ENCODE peak calls at places on chromosomes 12 and 14, in seven cellular contexts. S is BJ, A is body of pancreas, L is bronchial epithelial cell, E is OCI-LY7, N is fibroblast of mammary gland, H is BE2C. U is an unnamed sample.

GRCh38 chr14:81268016-81268416 is 47.3 kb upstream of the GTF2A1 start:
- DNase-seq in A (no peak), L (peak), S (no peak), H (no peak), E (peak), N (peak), U (peak)

GRCh38 chr12:67968316-67968715 is 20.9 kb upstream of the IFNG-AS1 start:
- DNase-seq in E (no peak), N (no peak), L (peak), S (no peak), A (no peak), H (no peak), U (peak)

GRCh38 chr14:24108336-24108874 is 6.2 kb upstream of the DCAF11 start:
- DNase-seq in E (no peak), S (no peak), N (no peak), A (no peak), H (no peak), L (no peak), U (no peak)

GRCh38 chr14:76948213-76948947 is 80.1 kb downstream of the IRF2BPL start:
- DNase-seq in H (no peak), N (no peak), L (no peak), E (no peak), S (no peak), A (peak), U (no peak)

GRCh38 chr14:23572841-23573240 is 5.2 kb upstream of the AP1G2 start:
- DNase-seq in S (no peak), N (no peak), A (no peak), E (no peak), L (no peak), H (no peak), U (no peak)

GRCh38 chr14:69363055-69363454 is 35.0 kb downstream of the ERH start:
- DNase-seq in E (no peak), H (peak), L (no peak), N (peak), A (peak), S (no peak), U (no peak)

GRCh38 chr12:12384601-12385321 is 27.9 kb downstream of the BORCS5 start:
- DNase-seq in L (no peak), S (no peak), N (no peak), A (no peak), E (no peak), H (no peak), U (no peak)

GRCh38 chr14:104778694-104779331 is 16.7 kb downstream of the AKT1 start:
- DNase-seq in E (no peak), H (no peak), A (no peak), L (no peak), S (no peak), N (no peak), U (no peak)

GRCh38 chr14:69959136-69959535 is 79.9 kb downstream of the SMOC1 start:
- DNase-seq in S (no peak), E (no peak), L (no peak), A (no peak), N (no peak), H (no peak), U (no peak)

GRCh38 chr14:92949496-92950192 is 26.7 kb downstream of the CHGA start:
- DNase-seq in A (no peak), H (no peak), S (no peak), E (no peak), N (no peak), L (no peak), U (no peak)

GRCh38 chr12:131615316-131616053 is 95.4 kb upstream of the SFSWAP start:
- DNase-seq in H (no peak), A (no peak), L (no peak), S (no peak), E (no peak), N (no peak), U (no peak)

GRCh38 chr12:95863337-95863736 is 4.6 kb downstream of the SNRPF start:
- DNase-seq in H (no peak), N (no peak), E (no peak), S (no peak), L (no peak), A (no peak), U (no peak)

GRCh38 chr12:65823481-65824313 is 586 bp upstream of the HMGA2 start:
- DNase-seq in H (peak), S (no peak), E (no peak), N (peak), A (peak), L (peak), U (peak)

GRCh38 chr12:114411081-114411836 is 5.3 kb upstream of the TBX5 start:
- DNase-seq in A (no peak), S (no peak), L (no peak), N (peak), E (no peak), H (no peak), U (no peak)

GRCh38 chr12:90945070-90945649 is 9.8 kb downstream of the CCER1 start:
- DNase-seq in H (no peak), L (peak), A (no peak), S (no peak), E (peak), N (peak), U (peak)

GRCh38 chr12:3262466-3262865 is 185.3 kb downstream of the TSPAN9 start:
- DNase-seq in E (no peak), S (no peak), N (no peak), A (no peak), H (no peak), L (no peak), U (no peak)

GRCh38 chr12:123050331-123050809 is 69.9 kb downstream of the ARL6IP4 start:
- DNase-seq in H (no peak), L (peak), S (no peak), N (peak), E (no peak), A (no peak), U (peak)

GRCh38 chr14:39417014-39417413 is 15.2 kb downstream of the FBXO33 start:
- DNase-seq in H (peak), S (no peak), N (peak), L (peak), E (no peak), A (no peak), U (peak)

GRCh38 chr12:27771470-27772327 is 8.3 kb upstream of the KLHL42 start:
- DNase-seq in L (peak), N (no peak), A (no peak), H (no peak), E (no peak), S (no peak), U (peak)

GRCh38 chr14:61321385-61322010 is at the start of gene PRKCH:
- DNase-seq in A (peak), H (no peak), N (peak), L (peak), S (no peak), E (no peak), U (peak)

GRCh38 chr14:67251573-67252226 is 10.5 kb downstream of the PALS1 start:
- DNase-seq in E (no peak), S (no peak), N (peak), H (no peak), L (no peak), A (no peak), U (no peak)

GRCh38 chr14:69873877-69874780 is 5.1 kb upstream of the SMOC1 start:
- DNase-seq in E (no peak), L (peak), H (no peak), A (no peak), N (peak), S (no peak), U (peak)

GRCh38 chr12:43098078-43098477 is 453.9 kb downstream of the ADAMTS20 start:
- DNase-seq in E (no peak), H (no peak), A (no peak), N (no peak), L (no peak), S (no peak), U (no peak)

GRCh38 chr12:114213055-114213561 is 192.8 kb downstream of the TBX5 start:
- DNase-seq in S (no peak), E (no peak), L (no peak), N (no peak), A (no peak), H (no peak), U (no peak)

GRCh38 chr14:58755026-58755929 is 117.5 kb downstream of the DACT1 start:
- DNase-seq in S (no peak), N (peak), A (peak), E (no peak), H (no peak), L (no peak), U (no peak)

GRCh38 chr12:48336564-48336963 is 14.2 kb downstream of the ZNF641 start:
- DNase-seq in H (no peak), A (no peak), S (no peak), N (peak), L (peak), E (peak), U (peak)

GRCh38 chr12:78719721-78720120 is 144.9 kb upstream of the SYT1 start:
- DNase-seq in N (no peak), H (no peak), E (no peak), A (no peak), S (no peak), L (no peak), U (no peak)

GRCh38 chr14:60266021-60266937 is 17.3 kb downstream of the PPM1A start:
- DNase-seq in A (peak), E (peak), L (peak), N (peak), H (peak), S (no peak), U (peak)

GRCh38 chr14:100438678-100439592 is 115.8 kb downstream of the SLC25A47 start:
- DNase-seq in L (peak), E (no peak), N (peak), S (peak), A (no peak), H (peak), U (peak)

GRCh38 chr12:60020068-60020467 is 424.2 kb downstream of the SLC16A7 start:
- DNase-seq in N (no peak), S (no peak), A (no peak), E (no peak), L (no peak), H (no peak), U (no peak)

GRCh38 chr14:92984896-92985295 is 61.9 kb downstream of the CHGA start:
- DNase-seq in A (no peak), H (no peak), N (no peak), L (no peak), S (no peak), E (no peak), U (no peak)

GRCh38 chr12:51620448-51620847 is 29.4 kb downstream of the SCN8A start:
- DNase-seq in S (peak), E (no peak), H (no peak), L (no peak), N (peak), A (no peak), U (no peak)

DNA sequence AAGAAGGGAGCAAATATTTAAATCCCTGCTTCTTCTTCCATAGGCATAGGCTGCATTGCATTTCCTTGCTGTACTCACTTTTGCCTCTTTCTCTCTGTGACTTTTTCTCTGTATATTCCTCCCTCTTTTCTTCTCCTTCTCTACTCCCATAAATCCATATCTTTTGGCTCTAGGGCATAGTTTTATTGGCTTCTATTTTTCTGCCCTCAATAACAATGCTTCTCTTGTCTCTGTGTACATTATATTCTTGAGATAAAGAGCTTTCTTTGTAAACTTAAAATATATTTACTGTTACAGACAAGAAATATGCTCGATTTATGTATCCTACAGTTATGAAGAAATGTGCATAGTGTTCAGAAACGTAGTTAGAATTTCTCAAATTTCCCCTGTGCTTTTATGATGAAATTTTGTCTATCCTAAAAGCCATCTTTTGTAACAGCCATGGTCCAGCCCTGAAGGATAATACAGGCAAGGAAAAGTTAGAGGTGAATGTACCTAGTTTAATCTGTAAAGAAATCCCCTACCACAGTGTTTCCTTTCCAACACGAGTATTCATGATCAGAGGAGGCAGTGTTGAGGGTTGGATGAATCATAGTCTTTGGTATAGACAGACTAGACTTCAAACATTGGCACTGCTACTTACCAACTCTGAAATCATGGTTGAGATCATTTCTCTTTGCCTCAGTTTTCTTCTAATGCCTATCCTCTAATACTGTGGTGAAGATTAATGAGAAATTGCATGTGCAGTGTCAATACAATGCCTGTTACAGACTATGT is 173.3 kb upstream of the FAR2 start:
- DNase-seq in N (no peak), S (no peak), E (no peak), A (no peak), H (no peak), L (peak), U (peak)
- H3K4me3 ChIP-seq in N (no peak), S (no peak), E (no peak), A (no peak), H (no peak), L (no peak), U (no peak)

GRCh38 chr12:128795530-128796361 is 28.0 kb downstream of the SLC15A4 start:
- DNase-seq in A (no peak), S (no peak), H (no peak), E (peak), L (no peak), N (no peak), U (no peak)
- TF ChIP-seq CTCF in A (no peak), S (no peak), H (no peak), E (no peak), L (no peak), N (no peak), U (no peak)

GRCh38 chr12:75170786-75171185 is 38.9 kb downstream of the KCNC2 start:
- DNase-seq in A (no peak), E (no peak), L (no peak), N (peak), S (no peak), H (no peak), U (no peak)
- H3K4me3 ChIP-seq in A (no peak), E (no peak), L (no peak), N (no peak), S (no peak), H (no peak), U (no peak)

DNA sequence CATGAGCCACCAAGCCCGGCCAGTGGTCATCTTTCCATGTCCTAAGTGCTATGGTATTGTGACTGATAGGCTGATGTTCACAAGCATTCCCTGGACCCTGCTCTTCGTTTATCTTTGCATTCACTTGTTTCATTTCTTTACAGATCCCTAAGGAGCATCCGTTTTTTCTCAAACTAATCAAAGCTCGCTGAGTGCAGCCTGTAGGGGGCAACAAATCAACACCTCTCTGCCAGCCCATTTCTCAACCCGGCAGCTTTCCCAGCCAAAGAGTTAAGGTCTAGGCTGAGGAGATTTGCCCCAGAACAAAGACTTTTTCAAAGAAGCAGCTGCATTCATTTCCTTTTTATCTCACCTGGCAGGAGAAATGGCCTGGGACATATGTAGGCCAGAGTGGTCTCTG is 12.1 kb downstream of the SIRT4 start:
- DNase-seq in L (no peak), A (peak), S (no peak), E (peak), N (peak), H (no peak), U (no peak)
- TF ChIP-seq CTCF in L (peak), A (peak), S (peak), E (peak), N (peak), H (peak), U (peak)

DNA sequence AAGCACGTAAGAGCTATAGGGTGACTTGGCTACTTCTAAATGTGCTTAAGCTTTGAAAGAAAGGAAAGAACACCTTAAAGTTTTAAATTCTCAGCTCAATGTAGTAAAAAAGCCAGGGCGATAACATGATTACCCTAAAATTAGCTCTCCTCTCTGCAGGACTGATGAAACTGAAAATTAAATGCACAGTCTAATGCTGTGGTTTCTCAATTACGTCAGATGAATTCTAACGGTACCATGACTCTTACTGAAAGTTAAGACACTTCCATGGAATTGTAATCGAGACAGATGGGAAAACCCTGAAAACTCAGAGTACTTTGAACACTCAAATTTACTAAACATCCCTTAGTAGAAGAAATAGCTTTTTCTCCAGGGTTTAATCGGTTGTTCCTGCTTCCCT is 25.9 kb upstream of the PRKD1 start:
- DNase-seq in L (no peak), E (no peak), H (no peak), S (no peak), N (peak), A (no peak), U (no peak)
- H3K4me3 ChIP-seq in L (no peak), E (no peak), H (no peak), S (no peak), N (no peak), A (no peak), U (no peak)

GRCh38 chr12:100823988-100824387 is 29.4 kb downstream of the ANO4 start:
- DNase-seq in A (no peak), H (no peak), L (peak), E (no peak), S (peak), N (peak), U (peak)

GRCh38 chr12:100826323-100826722 is 31.7 kb downstream of the ANO4 start:
- DNase-seq in E (peak), L (peak), A (peak), S (no peak), N (peak), H (no peak), U (peak)

GRCh38 chr12:100830003-100830795 is 35.6 kb downstream of the ANO4 start:
- DNase-seq in S (no peak), A (no peak), N (no peak), L (no peak), E (no peak), H (no peak), U (peak)

GRCh38 chr12:100824476-100824875 is 29.9 kb downstream of the ANO4 start:
- DNase-seq in L (no peak), N (no peak), E (no peak), H (no peak), A (no peak), S (no peak), U (no peak)

DNA sequence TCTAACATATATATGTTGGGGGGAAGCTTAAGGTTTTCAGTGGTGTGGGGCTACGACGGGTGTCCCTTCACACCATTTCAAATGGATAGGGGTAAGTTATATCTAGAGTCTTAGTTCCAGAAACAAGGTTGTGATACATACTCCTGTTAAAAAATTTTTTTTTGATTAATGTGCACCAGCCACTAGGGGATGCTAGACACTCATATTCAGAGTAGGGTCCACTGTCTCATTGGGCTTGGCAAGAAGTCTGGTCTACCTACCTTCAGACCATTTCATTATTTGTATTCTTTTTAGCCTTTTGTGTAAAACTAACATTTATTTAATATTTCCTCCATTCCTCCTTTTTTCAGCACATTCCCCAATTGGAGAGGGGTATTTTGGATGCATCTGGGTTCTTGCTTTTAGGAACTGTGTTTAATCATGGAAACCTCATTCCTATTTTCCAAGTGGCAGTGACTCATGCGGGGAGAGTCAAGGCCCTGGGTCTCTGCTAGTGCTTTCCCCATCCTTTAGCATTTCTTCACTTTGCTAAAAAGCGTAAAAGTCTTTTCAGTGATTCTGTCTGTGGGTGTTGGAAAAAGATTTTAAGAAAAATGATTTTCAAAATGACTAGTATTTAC is 33.4 kb downstream of the ANO4 start:
- DNase-seq in L (peak), E (peak), A (peak), S (no peak), N (peak), H (peak), U (peak)
- TF ChIP-seq CTCF in L (peak), E (peak), A (peak), S (peak), N (peak), H (peak), U (peak)

GRCh38 chr14:101627913-101628257 is 66.6 kb downstream of the DIO3 start:
- DNase-seq in E (no peak), S (no peak), L (no peak), H (peak), N (no peak), A (no peak), U (no peak)

GRCh38 chr14:101628471-101628966 is 67.2 kb downstream of the DIO3 start:
- DNase-seq in A (peak), S (no peak), H (peak), E (peak), N (peak), L (peak), U (peak)

GRCh38 chr14:101626331-101626730 is 65.0 kb downstream of the DIO3 start:
- DNase-seq in N (no peak), H (no peak), A (no peak), S (no peak), E (no peak), L (no peak), U (no peak)

GRCh38 chr14:101630056-101630960 is 69.0 kb downstream of the DIO3 start:
- DNase-seq in L (no peak), S (no peak), N (no peak), E (no peak), H (peak), A (no peak), U (no peak)

GRCh38 chr14:101628975-101629374 is 67.7 kb downstream of the DIO3 start:
- DNase-seq in H (no peak), L (no peak), E (no peak), A (no peak), S (no peak), N (no peak), U (no peak)
- H3K4me3 ChIP-seq in H (peak), L (no peak), E (no peak), A (no peak), S (no peak), N (no peak), U (no peak)

GRCh38 chr12:39272934-39273770 is 169.8 kb downstream of the KIF21A start:
- DNase-seq in N (peak), E (peak), L (peak), A (peak), S (no peak), H (peak), U (peak)
- TF ChIP-seq CTCF in N (peak), E (peak), L (peak), A (peak), S (peak), H (peak), U (peak)

DNA sequence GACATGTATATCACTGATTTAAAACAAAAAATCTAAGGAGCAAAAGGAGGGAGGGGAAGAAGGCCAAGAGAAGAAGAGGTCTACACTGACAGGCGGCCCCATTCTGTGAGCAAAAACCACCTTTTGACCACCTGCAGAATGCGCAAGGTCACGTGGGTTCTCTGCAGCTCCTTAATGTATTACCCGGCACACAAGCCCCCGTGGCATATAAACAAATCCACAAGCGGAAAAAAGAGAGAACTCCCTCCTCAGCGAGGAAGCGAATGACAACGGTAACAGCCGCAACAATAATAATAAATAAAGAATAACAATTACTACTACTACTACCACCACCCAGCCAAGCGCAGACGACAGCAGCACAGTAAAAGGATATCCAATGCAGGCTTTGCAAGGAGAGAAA is 1.3 kb downstream of the KSR2 start:
- DNase-seq in E (no peak), H (no peak), S (no peak), N (no peak), A (no peak), L (no peak), U (no peak)
- H3K4me3 ChIP-seq in E (no peak), H (no peak), S (no peak), N (no peak), A (no peak), L (no peak), U (no peak)

U was measured in epithelial cell of esophagus.